ENCODE peak calls at places on chromosomes 1 and 21, in four cellular contexts. F, S, D and R are unnamed samples.

GRCh38 chr1:10161541-10162290 is 48.7 kb upstream of the KIF1B start:
- DNase-seq in D (no peak), F (no peak), S (no peak), R (no peak)

GRCh38 chr1:43936470-43937151 is 3.0 kb downstream of the ARTN start:
- DNase-seq in S (peak; percentile 38), D (peak; percentile 43), F (peak; percentile 87), R (no peak)

GRCh38 chr1:7009741-7010525 is 224.7 kb downstream of the CAMTA1 start:
- DNase-seq in S (no peak), D (no peak), F (peak; percentile 36), R (no peak)

GRCh38 chr1:41657101-41657500 is 172.6 kb upstream of the EDN2 start:
- DNase-seq in D (no peak), F (peak; percentile 43), S (no peak), R (no peak)

GRCh38 chr21:46304437-46304836 is 18.3 kb downstream of the YBEY start:
- DNase-seq in S (no peak), F (no peak), D (no peak), R (no peak)

GRCh38 chr1:94025383-94026340 is 95.3 kb downstream of the ABCA4 start:
- DNase-seq in D (no peak), S (peak; percentile 87), F (peak; percentile 69), R (no peak)

GRCh38 chr1:212692774-212693644 is 6.6 kb downstream of the BATF3 start:
- DNase-seq in F (peak; percentile 65), D (no peak), S (no peak), R (no peak)

GRCh38 chr1:63915121-63915520 is 141.3 kb downstream of the ROR1 start:
- DNase-seq in F (peak; percentile 58), S (no peak), D (no peak), R (no peak)

GRCh38 chr1:24683713-24684162 is 40.6 kb downstream of the SRRM1 start:
- DNase-seq in D (no peak), S (peak; percentile 92), F (no peak), R (peak; percentile 82)

GRCh38 chr1:216705686-216706085 is 17.5 kb downstream of the ESRRG start:
- DNase-seq in D (no peak), S (no peak), F (no peak), R (no peak)

DNA sequence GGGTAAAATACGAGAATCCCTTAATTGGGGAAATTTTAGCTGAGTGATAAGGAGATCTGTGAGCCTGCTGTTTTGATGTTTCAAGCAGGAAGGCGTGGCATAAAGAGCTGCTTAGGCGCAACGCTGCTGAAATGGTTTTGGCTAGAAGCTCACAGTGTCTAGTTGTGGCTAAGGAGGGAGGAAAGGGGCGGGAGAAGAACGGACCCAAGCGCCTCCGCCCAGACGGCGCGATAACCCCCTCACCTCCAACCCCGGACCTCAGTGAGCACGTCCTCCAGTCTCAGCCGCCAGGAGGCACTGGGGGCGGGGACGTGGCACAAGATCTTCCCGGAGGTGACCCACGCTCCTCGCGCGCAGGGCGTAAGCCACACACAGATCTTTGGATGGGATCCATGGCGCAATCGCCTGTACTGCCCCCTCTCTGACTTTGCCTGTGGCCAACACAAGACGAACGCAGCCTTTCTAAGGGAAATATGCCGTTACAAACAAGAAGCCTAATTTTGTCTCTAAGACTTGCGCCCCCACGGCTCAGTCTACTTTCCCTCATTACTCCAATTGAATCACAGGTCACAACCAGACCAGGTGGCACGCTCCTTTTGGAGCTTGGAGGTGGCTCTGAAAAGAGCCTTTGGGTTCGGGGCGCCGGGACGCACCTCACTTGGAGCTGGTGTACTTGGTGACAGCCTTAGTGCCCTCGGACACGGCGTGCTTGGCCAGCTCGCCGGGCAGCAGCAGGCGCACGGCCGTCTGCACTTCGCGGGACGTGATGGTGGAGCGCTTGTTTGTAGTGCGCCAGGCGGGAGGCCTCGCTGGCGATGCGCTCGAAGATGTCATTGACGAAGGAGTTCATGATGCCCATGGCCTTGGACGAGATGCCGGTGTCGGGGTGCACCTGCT is 23.4 kb upstream of the RNF187 start:
- DNase-seq in S (peak; percentile 52), D (peak; percentile 86), F (peak; percentile 87), R (no peak)
- TF ChIP-seq CTCF in S (peak; percentile 15), D (peak; percentile 38), F (peak; percentile 58), R (peak; percentile 3)

DNA sequence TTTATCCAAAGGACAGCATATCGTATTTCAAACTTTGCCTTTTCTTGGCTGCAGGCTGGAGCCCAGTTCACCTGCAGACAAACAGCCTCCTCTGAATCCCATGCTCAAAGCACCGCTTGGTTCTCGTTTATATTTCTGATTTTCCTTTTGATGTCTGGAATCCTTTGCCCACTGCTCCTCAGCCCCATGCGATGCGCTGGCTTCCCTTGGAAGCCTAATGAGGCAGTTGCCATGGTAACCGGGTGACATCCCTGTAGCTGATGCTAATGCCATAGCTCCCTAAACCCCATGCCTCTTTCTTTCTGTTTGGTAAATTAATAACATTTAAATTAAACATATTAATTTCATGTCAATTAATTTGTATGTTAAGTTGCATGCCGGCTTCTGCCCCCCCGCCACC is 327.1 kb downstream of the PRDM2 start:
- DNase-seq in S (no peak), F (no peak), D (no peak), R (no peak)
- H3K4me3 ChIP-seq in S (no peak overlapping the region), F (no peak overlapping the region), D (no peak overlapping the region), R (no peak overlapping the region)

GRCh38 chr1:52348704-52349301 is 17.2 kb downstream of the CC2D1B start:
- DNase-seq in F (peak; percentile 89), D (no peak), S (peak; percentile 57), R (no peak)
- TF ChIP-seq CTCF in F (peak; percentile 77), D (no peak), S (peak; percentile 41), R (peak; percentile 57)

GRCh38 chr1:66704177-66704880 is 47.9 kb upstream of the DYNLT5 start:
- DNase-seq in S (no peak), D (no peak), F (no peak), R (no peak)

DNA sequence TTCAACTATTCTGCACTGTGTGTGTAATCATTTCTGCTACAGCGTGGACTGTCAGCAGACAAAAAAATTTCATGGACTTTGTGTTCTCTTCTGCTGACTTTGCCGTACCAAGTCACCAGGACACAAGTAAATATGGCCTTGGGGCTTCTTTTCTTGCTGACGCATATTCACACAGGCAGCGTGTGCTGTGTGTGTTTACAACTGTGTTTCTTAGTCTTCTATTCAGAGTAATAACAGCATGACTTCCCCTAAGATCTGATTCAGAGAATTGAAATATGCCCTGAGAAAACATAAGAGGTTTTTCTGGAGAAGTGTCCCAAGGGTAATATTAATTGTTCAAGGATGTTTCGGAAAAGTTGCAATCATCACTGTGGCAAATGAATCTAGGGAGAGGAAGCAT is 47.2 kb upstream of the DYNLT5 start:
- DNase-seq in D (no peak), F (no peak), S (no peak), R (peak; percentile 29)
- H3K4me3 ChIP-seq in D (no peak overlapping the region), F (no peak overlapping the region), S (no peak overlapping the region), R (no peak overlapping the region)

GRCh38 chr1:99748419-99748818 is 18.0 kb downstream of the FRRS1 start:
- DNase-seq in S (no peak), D (no peak), F (no peak), R (no peak)

GRCh38 chr1:99749504-99749903 is 16.9 kb downstream of the FRRS1 start:
- DNase-seq in D (no peak), S (no peak), F (no peak), R (no peak)

GRCh38 chr1:99745061-99745460 is 21.4 kb downstream of the FRRS1 start:
- DNase-seq in D (no peak), F (no peak), S (no peak), R (no peak)

GRCh38 chr1:99749948-99750347 is 16.5 kb downstream of the FRRS1 start:
- DNase-seq in D (peak; percentile 22), F (no peak), S (no peak), R (no peak)

DNA sequence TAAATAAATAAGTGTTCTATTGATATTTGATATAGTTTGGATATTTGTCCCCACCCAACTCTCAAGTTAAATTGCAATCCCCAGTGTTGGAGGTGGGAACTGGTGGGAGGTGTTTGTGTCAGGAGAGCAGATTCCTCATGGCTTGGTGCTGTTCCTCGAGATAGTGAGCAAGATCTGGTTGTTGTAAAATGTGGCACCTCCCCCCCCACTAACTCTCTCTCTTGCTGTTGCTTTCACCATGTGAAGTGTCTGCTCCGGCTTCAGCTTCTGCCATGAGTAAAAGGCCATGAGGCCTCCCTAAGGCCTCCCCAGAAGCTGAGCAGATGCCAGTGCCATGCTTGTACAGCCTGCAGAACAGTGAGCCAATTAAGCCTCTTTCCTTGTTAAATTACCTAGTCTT is 20.8 kb downstream of the FRRS1 start:
- DNase-seq in F (no peak), D (no peak), S (no peak), R (no peak)
- TF ChIP-seq CTCF in F (no peak), D (no peak), S (no peak), R (no peak)

GRCh38 chr1:229894535-229894934 is 172.5 kb upstream of the GALNT2 start:
- DNase-seq in D (no peak), F (no peak), S (no peak), R (no peak)

GRCh38 chr1:229895605-229896004 is 171.4 kb upstream of the GALNT2 start:
- DNase-seq in D (no peak), S (no peak), F (no peak), R (no peak)

GRCh38 chr1:229896306-229896705 is 170.7 kb upstream of the GALNT2 start:
- DNase-seq in D (no peak), F (no peak), S (no peak), R (no peak)

GRCh38 chr1:229892515-229893117 is 174.4 kb upstream of the GALNT2 start:
- DNase-seq in S (no peak), D (no peak), F (no peak), R (no peak)

DNA sequence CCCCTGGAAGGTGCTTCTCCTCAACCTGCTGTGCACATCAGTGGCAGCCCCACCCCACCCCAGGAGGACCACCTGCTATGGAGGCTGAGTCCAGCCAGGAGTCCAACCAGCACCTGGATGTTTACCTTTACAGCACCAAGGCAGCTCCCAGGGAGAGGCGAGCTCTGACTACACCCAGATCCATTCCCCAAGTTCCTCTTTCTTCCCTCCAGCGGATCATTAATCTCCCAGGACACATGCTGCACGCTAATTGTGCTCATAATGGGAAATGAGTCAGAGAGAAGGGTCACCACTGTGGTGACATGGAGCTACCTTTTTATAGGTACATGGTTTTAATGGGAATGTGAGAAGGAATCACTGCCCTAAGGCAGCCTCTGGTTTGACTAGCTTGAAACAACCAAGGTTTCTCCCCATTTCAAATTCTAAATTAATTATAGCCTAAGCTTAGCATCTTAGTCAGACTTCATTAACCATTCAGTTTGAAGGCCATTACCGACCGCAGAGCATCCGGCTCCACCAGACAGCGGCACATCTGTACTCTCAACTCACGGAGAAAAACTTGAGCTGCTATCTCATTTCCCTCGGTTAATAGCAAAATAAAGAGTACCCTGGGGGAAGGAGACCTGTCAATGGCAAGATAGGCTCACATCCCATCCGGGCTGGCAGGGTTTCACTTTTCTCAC is 173.1 kb upstream of the GALNT2 start:
- DNase-seq in D (no peak), F (no peak), S (no peak), R (no peak)
- H3K4me3 ChIP-seq in D (no peak overlapping the region), F (no peak overlapping the region), S (no peak overlapping the region), R (no peak overlapping the region)

DNA sequence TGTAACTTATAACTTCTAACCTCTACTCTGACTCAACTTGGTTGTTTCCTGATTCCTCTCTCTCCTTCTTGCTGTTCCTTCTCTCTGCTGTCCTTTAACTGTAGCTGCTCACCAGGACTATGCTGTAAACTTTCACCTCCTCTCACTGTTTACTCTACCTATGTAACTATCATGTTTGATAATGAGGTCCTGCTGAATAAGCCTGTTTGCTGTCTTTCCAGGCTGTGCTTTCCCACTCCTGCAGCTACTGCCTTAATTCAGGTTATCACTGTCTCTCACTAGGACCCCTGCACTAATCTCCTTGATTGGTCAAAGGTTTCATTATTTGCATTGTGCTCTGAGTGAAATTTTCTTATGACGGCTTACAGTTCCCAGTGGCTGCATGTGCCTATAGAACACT is 633.9 kb upstream of the PTBP2 start:
- DNase-seq in D (no peak), S (no peak), F (peak; percentile 50), R (no peak)
- TF ChIP-seq CTCF in D (no peak), S (no peak), F (no peak), R (no peak)